ENCODE peak calls at places on chromosomes 6 and 20, in seven cellular contexts. K is mucosa of gallbladder, M is T-helper 1 cell, L is tibial artery, X is HFF-Myc, P is A549, N is HFFc6. B is an unnamed sample.

GRCh38 chr6:21327326-21328140 is 266.0 kb upstream of the SOX4 start:
- DNase-seq in X (no peak), P (no peak), L (no peak), M (no peak), N (no peak), K (no peak), B (no peak)

GRCh38 chr6:38068854-38069253 is 249.3 kb downstream of the ZFAND3 start:
- DNase-seq in X (no peak), P (peak), L (no peak), N (no peak), K (no peak), M (no peak), B (no peak)

GRCh38 chr20:60104980-60105379 is 146.8 kb downstream of the CDH26 start:
- DNase-seq in N (no peak), L (no peak), K (no peak), X (no peak), M (no peak), P (no peak), B (no peak)

GRCh38 chr6:50992704-50993625 is 174.3 kb downstream of the TFAP2B start:
- DNase-seq in M (no peak), N (no peak), K (no peak), P (no peak), L (no peak), X (no peak), B (no peak)

GRCh38 chr6:108953681-108954080 is 105.5 kb downstream of the ARMC2 start:
- DNase-seq in N (no peak), L (no peak), K (no peak), P (no peak), M (no peak), X (no peak), B (no peak)

GRCh38 chr6:14661188-14661587 is 543.6 kb downstream of the CD83 start:
- DNase-seq in X (no peak), P (peak), L (no peak), K (no peak), M (peak), N (no peak), B (no peak)

GRCh38 chr20:17611540-17612286 is 41.8 kb downstream of the DSTN start:
- DNase-seq in L (no peak), X (no peak), N (peak), M (no peak), P (no peak), K (no peak), B (peak)

GRCh38 chr6:118283759-118284158 is 264.3 kb upstream of the PLN start:
- DNase-seq in X (peak), K (peak), P (peak), M (peak), L (no peak), N (peak), B (peak)

GRCh38 chr6:127190552-127190951 is 72.1 kb downstream of the RSPO3 start:
- DNase-seq in M (peak), N (peak), P (peak), X (no peak), K (no peak), L (no peak), B (no peak)

GRCh38 chr6:9412951-9413559 is 977.7 kb upstream of the SLC35B3 start:
- DNase-seq in M (no peak), P (peak), K (no peak), L (no peak), N (no peak), X (no peak), B (peak)

GRCh38 chr6:78605909-78606446 is 261.4 kb upstream of the IRAK1BP1 start:
- DNase-seq in M (no peak), N (peak), P (no peak), K (no peak), X (no peak), L (no peak), B (no peak)

GRCh38 chr6:157813191-157813590 is 9.9 kb upstream of the SNX9 start:
- DNase-seq in X (no peak), P (no peak), M (no peak), N (no peak), L (peak), K (peak), B (no peak)

GRCh38 chr20:59047938-59048680 is 5.5 kb upstream of the PRELID3B start:
- DNase-seq in L (no peak), N (peak), M (peak), X (no peak), K (no peak), P (peak), B (peak)

GRCh38 chr20:10259166-10259565 is 40.5 kb downstream of the SNAP25 start:
- DNase-seq in L (no peak), M (no peak), X (no peak), K (no peak), N (no peak), P (no peak), B (no peak)

GRCh38 chr6:106568518-106568917 is 60.8 kb downstream of the RTN4IP1 start:
- DNase-seq in L (no peak), N (peak), K (no peak), P (no peak), X (no peak), M (no peak), B (no peak)

GRCh38 chr6:170100046-170100445 is 190.8 kb downstream of the DLL1 start:
- DNase-seq in N (no peak), M (no peak), K (no peak), L (peak), X (no peak), P (no peak), B (no peak)

GRCh38 chr6:26199057-26199772 is 112.0 kb downstream of the HFE start:
- DNase-seq in X (peak), M (peak), P (peak), N (peak), L (peak), K (peak), B (peak)

GRCh38 chr6:6008648-6009421 is 2.1 kb upstream of the NRN1 start:
- DNase-seq in N (peak), P (peak), M (peak), X (no peak), L (peak), K (peak), B (peak)

GRCh38 chr6:150377211-150377781 is 8.5 kb downstream of the IYD start:
- DNase-seq in X (no peak), K (peak), M (no peak), L (no peak), P (no peak), N (no peak), B (peak)

GRCh38 chr6:93136111-93136510 is 283.2 kb downstream of the EPHA7 start:
- DNase-seq in M (no peak), P (no peak), K (no peak), X (no peak), L (no peak), N (no peak), B (no peak)

GRCh38 chr6:89411269-89412070 is 603 bp downstream of the RRAGD start:
- DNase-seq in K (peak), X (no peak), N (no peak), M (peak), L (peak), P (no peak), B (no peak)

GRCh38 chr20:63120286-63121090 is 95.4 kb downstream of the YTHDF1 start:
- DNase-seq in P (no peak), X (no peak), N (no peak), M (no peak), K (no peak), L (no peak), B (no peak)

GRCh38 chr6:154606457-154606856 is 96.0 kb upstream of the CNKSR3 start:
- DNase-seq in X (no peak), N (no peak), P (no peak), K (no peak), M (peak), L (no peak), B (no peak)

GRCh38 chr6:13049666-13050254 is 278.6 kb downstream of the TBC1D7 start:
- DNase-seq in K (no peak), X (no peak), P (no peak), N (no peak), M (no peak), L (no peak), B (no peak)

GRCh38 chr6:3623451-3624267 is 127.9 kb downstream of the PXDC1 start:
- DNase-seq in X (no peak), N (no peak), M (no peak), L (no peak), P (no peak), K (no peak), B (no peak)

GRCh38 chr6:75382634-75382900 is 98.0 kb upstream of the TMEM30A start:
- DNase-seq in L (no peak), X (no peak), K (no peak), M (no peak), N (no peak), P (no peak), B (no peak)

GRCh38 chr20:61525781-61526431 is 273.8 kb downstream of the CDH4 start:
- DNase-seq in K (no peak), M (no peak), P (no peak), N (no peak), L (no peak), X (no peak), B (no peak)

GRCh38 chr20:59720013-59720412 is 115.7 kb downstream of the PHACTR3 start:
- DNase-seq in L (no peak), M (no peak), N (no peak), P (no peak), X (no peak), K (no peak), B (no peak)

GRCh38 chr6:26017567-26017966 is 55.0 kb downstream of the TRIM38 start:
- DNase-seq in K (no peak), X (peak), N (peak), L (peak), P (no peak), M (peak), B (no peak)

GRCh38 chr20:50992733-50993457 is 30.0 kb downstream of the KCNG1 start:
- DNase-seq in P (peak), N (peak), M (peak), X (no peak), L (no peak), K (peak), B (peak)

GRCh38 chr6:160462551-160463109 is 114.5 kb downstream of the SLC22A3 start:
- DNase-seq in L (no peak), M (peak), K (no peak), X (peak), P (no peak), N (peak), B (no peak)

GRCh38 chr20:7094438-7094997 is 327.0 kb downstream of the BMP2 start:
- DNase-seq in L (no peak), X (peak), P (peak), N (no peak), M (no peak), K (no peak), B (peak)

GRCh38 chr20:13183005-13183404 is 38.1 kb upstream of the ISM1 start:
- DNase-seq in P (no peak), X (no peak), K (no peak), L (no peak), N (no peak), M (peak), B (no peak)

GRCh38 chr20:57785061-57785460 is 75.2 kb upstream of the PMEPA1 start:
- DNase-seq in M (no peak), X (no peak), L (no peak), N (no peak), P (no peak), K (no peak), B (no peak)

GRCh38 chr20:47847882-47848485 is 62.7 kb upstream of the SULF2 start:
- DNase-seq in M (no peak), K (no peak), P (no peak), L (no peak), X (no peak), N (no peak), B (no peak)

B was measured in HepG2.